ENCODE peak calls at places on chromosomes 16 and 17, in five cellular contexts. One of them, this sample, is unnamed.

GRCh38 chr17:79966681-79967080 is 69.0 kb downstream of the TBC1D16 start:
- DNase-seq in COLO829: no peak
- DNase-seq in ascending aorta: no peak
- DNase-seq in COR-L47: no peak
- DNase-seq in hepatic stellate cell: no peak
- DNase-seq in this sample: no peak

GRCh38 chr17:50280068-50280467 is 5.8 kb downstream of the TMEM92 start:
- DNase-seq in hepatic stellate cell: peak; percentile 5
- DNase-seq in COLO829: no peak
- DNase-seq in COR-L47: no peak
- DNase-seq in ascending aorta: no peak
- DNase-seq in this sample: no peak

GRCh38 chr16:16120044-16120381 is 103.3 kb downstream of the ABCC6 start:
- DNase-seq in hepatic stellate cell: no peak
- DNase-seq in COR-L47: peak; percentile 88
- DNase-seq in ascending aorta: no peak
- DNase-seq in COLO829: no peak
- DNase-seq in this sample: no peak

GRCh38 chr17:32876414-32877163 is at the start of gene MYO1D:
- DNase-seq in ascending aorta: peak; percentile 21
- DNase-seq in COLO829: no peak
- DNase-seq in hepatic stellate cell: peak; percentile 40
- DNase-seq in COR-L47: peak; percentile 38
- DNase-seq in this sample: peak; percentile 14

GRCh38 chr16:68778551-68779231 is 41.6 kb downstream of the CDH1 start:
- DNase-seq in COLO829: no peak
- DNase-seq in ascending aorta: no peak
- DNase-seq in COR-L47: peak; percentile 53
- DNase-seq in hepatic stellate cell: no peak
- DNase-seq in this sample: no peak

GRCh38 chr17:7704601-7705268 is at the start of gene EFNB3:
- DNase-seq in COR-L47: peak; percentile 25
- DNase-seq in ascending aorta: no peak
- DNase-seq in hepatic stellate cell: peak; percentile 53
- DNase-seq in COLO829: no peak
- DNase-seq in this sample: peak; percentile 56

GRCh38 chr16:50114357-50115129 is 38.6 kb upstream of the TENT4B start:
- DNase-seq in COLO829: no peak
- DNase-seq in COR-L47: no peak
- DNase-seq in hepatic stellate cell: no peak
- DNase-seq in ascending aorta: no peak
- DNase-seq in this sample: no peak

GRCh38 chr16:17134586-17134985 is 336.2 kb downstream of the XYLT1 start:
- DNase-seq in COR-L47: no peak
- DNase-seq in COLO829: no peak
- DNase-seq in hepatic stellate cell: no peak
- DNase-seq in ascending aorta: no peak
- DNase-seq in this sample: no peak

GRCh38 chr16:53080345-53081031 is 25.7 kb downstream of the CHD9 start:
- DNase-seq in COLO829: peak; percentile 84
- DNase-seq in COR-L47: no peak
- DNase-seq in ascending aorta: no peak
- DNase-seq in hepatic stellate cell: peak; percentile 70
- DNase-seq in this sample: peak; percentile 37

GRCh38 chr16:89828199-89828869 is at the start of gene SPIRE2:
- DNase-seq in COR-L47: peak; percentile 47
- DNase-seq in COLO829: peak; percentile 9
- DNase-seq in ascending aorta: no peak
- DNase-seq in hepatic stellate cell: peak; percentile 76
- DNase-seq in this sample: peak; percentile 37

GRCh38 chr16:30382398-30383015 is at the start of gene SEPTIN1:
- DNase-seq in ascending aorta: no peak
- DNase-seq in hepatic stellate cell: no peak
- DNase-seq in COLO829: no peak
- DNase-seq in COR-L47: no peak
- DNase-seq in this sample: no peak

GRCh38 chr17:61862105-61862574 is 1.2 kb downstream of the BRIP1 start:
- DNase-seq in hepatic stellate cell: peak; percentile 11
- DNase-seq in ascending aorta: no peak
- DNase-seq in COR-L47: no peak
- DNase-seq in COLO829: no peak
- DNase-seq in this sample: no peak

GRCh38 chr17:72011561-72011960 is 109.3 kb upstream of the SOX9 start:
- DNase-seq in hepatic stellate cell: no peak
- DNase-seq in COLO829: no peak
- DNase-seq in COR-L47: no peak
- DNase-seq in ascending aorta: no peak
- DNase-seq in this sample: no peak

GRCh38 chr16:67200491-67200890 is 1.6 kb downstream of the ELMO3 start:
- DNase-seq in ascending aorta: no peak
- DNase-seq in hepatic stellate cell: no peak
- DNase-seq in COR-L47: no peak
- DNase-seq in COLO829: no peak
- DNase-seq in this sample: no peak

This sample was measured in SK-MEL-5.